ENCODE peak calls at places on chromosome 16, in nine cellular contexts. I, Z, W, X, F, V, G, O and B are unnamed samples.

GRCh38 chr16:31177136-31177535 is 2.8 kb upstream of the FUS start:
- DNase-seq in I (no peak), Z (no peak), W (peak), X (peak), F (no peak), V (peak), G (no peak), O (no peak), B (no peak)

GRCh38 chr16:525520-526180 is 1.9 kb upstream of the CAPN15 start:
- DNase-seq in I (no peak), Z (no peak), W (peak), X (peak), F (no peak), V (peak), G (no peak), O (no peak), B (no peak)

GRCh38 chr16:89481556-89481955 is 8.8 kb downstream of the ANKRD11 start:
- DNase-seq in I (no peak), Z (no peak), W (no peak), X (no peak), F (no peak), V (no peak), G (no peak), O (no peak), B (no peak)

GRCh38 chr16:81831722-81832126 is 52.6 kb downstream of the PLCG2 start:
- DNase-seq in I (peak), Z (no peak), W (no peak), X (peak), F (peak), V (no peak), G (peak), O (no peak), B (no peak)

GRCh38 chr16:90027611-90028010 is 8.4 kb upstream of the DBNDD1 start:
- DNase-seq in I (no peak), Z (no peak), W (no peak), X (no peak), F (no peak), V (no peak), G (no peak), O (no peak), B (no peak)

GRCh38 chr16:64952177-64952576 is 169.7 kb downstream of the CDH11 start:
- DNase-seq in I (no peak), Z (no peak), W (no peak), X (peak), F (no peak), V (no peak), G (no peak), O (no peak), B (no peak)

GRCh38 chr16:20359997-20360396 is 7.5 kb upstream of the UMOD start:
- DNase-seq in I (no peak), Z (peak), W (no peak), X (no peak), F (no peak), V (no peak), G (no peak), O (no peak), B (no peak)

GRCh38 chr16:24178496-24178895 is 77.6 kb upstream of the CACNG3 start:
- DNase-seq in I (no peak), Z (peak), W (no peak), X (no peak), F (no peak), V (no peak), G (no peak), O (no peak), B (no peak)

GRCh38 chr16:24689128-24689527 is 40.3 kb upstream of the TNRC6A start:
- DNase-seq in I (no peak), Z (peak), W (no peak), X (peak), F (no peak), V (peak), G (peak), O (no peak), B (no peak)

GRCh38 chr16:78097522-78097921 is 1.9 kb upstream of the WWOX start:
- DNase-seq in I (no peak), Z (no peak), W (no peak), X (no peak), F (no peak), V (peak), G (no peak), O (no peak), B (no peak)

GRCh38 chr16:65070831-65071230 is 51.0 kb downstream of the CDH11 start:
- DNase-seq in I (peak), Z (peak), W (peak), X (peak), F (no peak), V (peak), G (peak), O (no peak), B (no peak)

GRCh38 chr16:57699899-57700298 is 5.3 kb downstream of the DRC7 start:
- DNase-seq in I (no peak), Z (no peak), W (no peak), X (no peak), F (no peak), V (no peak), G (no peak), O (peak), B (no peak)

GRCh38 chr16:75038036-75038959 is 39.5 kb downstream of the ZNRF1 start:
- DNase-seq in I (no peak), Z (no peak), W (no peak), X (no peak), F (no peak), V (no peak), G (no peak), O (peak), B (no peak)

GRCh38 chr16:3173892-3174617 is 13.9 kb upstream of the OR1F1 start:
- DNase-seq in I (no peak), Z (peak), W (no peak), X (no peak), F (no peak), V (peak), G (no peak), O (no peak), B (no peak)

GRCh38 chr16:64773638-64774037 is 348.2 kb downstream of the CDH11 start:
- DNase-seq in I (no peak), Z (no peak), W (no peak), X (no peak), F (no peak), V (no peak), G (no peak), O (no peak), B (no peak)

GRCh38 chr16:87490091-87490798 is 2.6 kb downstream of the ZCCHC14 start:
- DNase-seq in I (no peak), Z (no peak), W (no peak), X (no peak), F (no peak), V (no peak), G (no peak), O (no peak), B (no peak)

GRCh38 chr16:50229149-50229726 is 37.1 kb upstream of the ADCY7 start:
- DNase-seq in I (no peak), Z (no peak), W (no peak), X (no peak), F (no peak), V (no peak), G (no peak), O (no peak), B (no peak)

GRCh38 chr16:88613911-88614817 is 24.2 kb upstream of the IL17C start:
- DNase-seq in I (no peak), Z (no peak), W (no peak), X (no peak), F (no peak), V (no peak), G (no peak), O (no peak), B (no peak)

GRCh38 chr16:12531937-12532336 is 271.8 kb downstream of the CPPED1 start:
- DNase-seq in I (no peak), Z (no peak), W (no peak), X (peak), F (no peak), V (peak), G (no peak), O (no peak), B (no peak)

GRCh38 chr16:80620656-80621605 is 80.1 kb downstream of the DYNLRB2 start:
- DNase-seq in I (no peak), Z (no peak), W (no peak), X (no peak), F (no peak), V (peak), G (no peak), O (no peak), B (no peak)

DNA sequence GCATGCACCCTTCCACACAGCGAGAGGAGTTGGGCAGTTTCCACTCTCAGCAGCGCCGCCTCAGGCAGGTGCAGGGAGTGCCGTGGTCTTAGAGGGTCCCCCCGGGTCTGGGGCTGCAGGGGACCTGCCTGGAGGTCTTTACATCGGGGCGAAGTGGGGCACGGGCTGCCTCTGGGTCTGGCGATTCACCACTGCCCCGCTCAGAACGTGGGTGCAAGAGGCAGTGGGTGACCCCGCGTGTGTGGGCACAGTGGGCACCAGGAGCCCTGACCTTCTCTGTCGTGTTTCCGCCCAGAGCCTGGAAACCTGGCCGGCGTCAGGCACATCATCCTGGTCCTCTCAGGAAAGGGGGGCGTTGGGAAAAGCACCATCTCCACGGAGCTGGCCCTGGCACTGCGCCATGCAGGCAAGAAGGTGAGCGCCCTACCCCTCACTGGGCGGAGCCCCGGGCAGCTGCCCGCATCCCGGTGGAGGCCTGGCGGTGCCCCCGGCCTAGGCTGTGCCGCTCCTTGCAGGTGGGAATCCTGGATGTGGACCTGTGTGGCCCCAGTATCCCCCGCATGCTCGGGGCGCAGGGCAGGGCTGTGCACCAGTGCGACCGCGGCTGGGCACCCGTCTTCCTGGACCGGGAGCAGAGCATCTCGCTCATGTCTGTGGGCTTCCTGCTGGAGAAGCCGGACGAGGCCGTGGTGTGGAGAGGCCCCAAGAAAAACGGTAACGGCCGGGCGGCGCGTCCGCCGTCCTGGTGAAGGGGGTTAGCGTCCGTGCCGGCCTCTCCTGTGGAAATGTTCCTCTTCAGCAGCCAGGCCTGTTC is 3.7 kb downstream of the NUBP2 start:
- DNase-seq in I (no peak), Z (no peak), W (no peak), X (no peak), F (no peak), V (no peak), G (no peak), O (peak), B (no peak)
- TF ChIP-seq CTCF in I (no peak), Z (no peak), W (no peak), X (no peak), F (no peak), V (no peak), G (no peak), O (no peak), B (no peak)

GRCh38 chr16:52581530-52581929 is 34.6 kb upstream of the TOX3 start:
- DNase-seq in I (no peak), Z (no peak), W (peak), X (no peak), F (no peak), V (no peak), G (no peak), O (no peak), B (no peak)
- TF ChIP-seq CTCF in I (no peak), Z (peak), W (peak), X (no peak), F (no peak), V (no peak), G (no peak), O (no peak), B (no peak)

DNA sequence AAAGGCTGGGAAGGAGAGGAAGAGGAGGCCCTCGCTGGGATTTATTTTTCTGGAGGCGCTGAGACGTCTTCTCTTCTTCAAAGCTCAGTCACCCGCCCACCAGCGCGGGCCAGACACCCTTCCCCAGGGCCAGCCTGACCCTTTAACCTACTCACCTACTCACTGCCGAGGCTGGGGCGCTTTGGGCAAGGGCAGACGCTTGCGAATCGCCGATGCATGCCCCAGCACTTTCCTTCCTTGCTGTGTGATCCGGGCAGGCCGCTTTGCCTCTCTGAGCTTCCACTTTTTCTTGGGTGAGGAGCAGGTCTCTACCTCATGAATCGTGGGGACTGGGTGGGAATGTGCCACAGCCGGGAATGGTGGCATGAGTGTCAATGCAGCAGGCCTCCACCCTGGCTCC is 25.1 kb downstream of the GSE1 start:
- DNase-seq in I (no peak), Z (no peak), W (no peak), X (no peak), F (no peak), V (no peak), G (no peak), O (no peak), B (no peak)
- TF ChIP-seq CTCF in I (no peak), Z (no peak), W (no peak), X (no peak), F (no peak), V (no peak), G (no peak), O (no peak), B (no peak)

GRCh38 chr16:19289805-19290490 is 4.4 kb downstream of the CLEC19A start:
- DNase-seq in I (no peak), Z (peak), W (no peak), X (no peak), F (no peak), V (no peak), G (no peak), O (no peak), B (no peak)
- TF ChIP-seq CTCF in I (no peak), Z (no peak), W (no peak), X (no peak), F (no peak), V (no peak), G (no peak), O (no peak), B (no peak)

DNA sequence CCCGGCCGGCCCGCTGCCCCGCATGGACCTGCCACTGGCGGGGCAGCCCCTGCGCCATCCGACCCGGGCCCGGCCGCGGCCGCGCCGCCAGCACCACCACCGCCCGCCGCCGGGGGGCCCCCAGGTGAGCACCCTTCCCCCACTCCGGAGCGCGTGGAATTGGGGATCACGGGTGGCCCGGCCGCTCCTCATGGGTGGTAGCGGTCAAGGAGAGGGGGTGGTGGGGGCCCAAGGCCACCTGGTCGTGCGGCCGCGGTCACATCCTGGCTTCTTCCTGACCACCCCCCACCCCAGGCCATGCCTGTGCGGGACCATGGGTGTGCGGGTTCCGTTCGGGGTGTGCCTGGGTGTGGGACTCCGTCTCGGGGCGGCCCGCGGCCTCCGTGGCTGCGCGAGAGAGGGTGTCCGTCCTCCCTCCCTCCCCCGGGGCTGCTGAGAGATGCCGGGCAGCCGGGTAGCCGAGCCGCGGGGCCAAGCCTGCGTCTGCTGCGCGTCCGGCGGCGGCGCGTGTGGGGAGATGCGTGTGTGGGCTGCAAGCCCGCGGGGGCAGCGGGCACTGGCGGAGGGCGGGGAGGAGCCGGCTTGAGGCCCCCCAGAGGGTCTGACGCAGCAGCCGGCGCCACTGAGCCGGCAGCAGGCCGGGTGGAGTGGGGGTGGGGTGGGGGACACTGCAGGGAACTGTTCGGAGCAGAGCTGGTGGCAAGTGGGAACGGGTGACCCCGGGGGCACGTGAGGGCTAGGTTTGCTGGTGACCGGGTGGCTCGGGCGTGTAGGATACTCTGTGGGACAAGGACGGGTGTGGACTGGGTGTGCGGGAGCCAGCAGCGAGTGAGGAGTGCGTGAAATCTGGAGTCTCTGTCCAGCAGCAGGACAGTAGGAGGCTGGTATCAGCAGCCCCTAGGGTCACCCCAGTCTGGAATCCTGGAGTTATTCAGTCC is 6.7 kb downstream of the ACD start:
- DNase-seq in I (no peak), Z (no peak), W (no peak), X (no peak), F (no peak), V (no peak), G (no peak), O (no peak), B (no peak)
- TF ChIP-seq CTCF in I (peak), Z (peak), W (peak), X (no peak), F (no peak), V (peak), G (no peak), O (no peak), B (no peak)

GRCh38 chr16:56305956-56306565 is 114.8 kb downstream of the GNAO1 start:
- DNase-seq in I (no peak), Z (no peak), W (no peak), X (no peak), F (no peak), V (no peak), G (no peak), O (no peak), B (no peak)

GRCh38 chr16:56301391-56301850 is 110.1 kb downstream of the GNAO1 start:
- DNase-seq in I (no peak), Z (no peak), W (no peak), X (peak), F (no peak), V (peak), G (no peak), O (no peak), B (no peak)

GRCh38 chr16:56302506-56302905 is 111.2 kb downstream of the GNAO1 start:
- DNase-seq in I (no peak), Z (no peak), W (no peak), X (no peak), F (no peak), V (no peak), G (no peak), O (no peak), B (no peak)

GRCh38 chr16:56303066-56303705 is 111.9 kb downstream of the GNAO1 start:
- DNase-seq in I (no peak), Z (no peak), W (no peak), X (no peak), F (no peak), V (no peak), G (no peak), O (no peak), B (no peak)

DNA sequence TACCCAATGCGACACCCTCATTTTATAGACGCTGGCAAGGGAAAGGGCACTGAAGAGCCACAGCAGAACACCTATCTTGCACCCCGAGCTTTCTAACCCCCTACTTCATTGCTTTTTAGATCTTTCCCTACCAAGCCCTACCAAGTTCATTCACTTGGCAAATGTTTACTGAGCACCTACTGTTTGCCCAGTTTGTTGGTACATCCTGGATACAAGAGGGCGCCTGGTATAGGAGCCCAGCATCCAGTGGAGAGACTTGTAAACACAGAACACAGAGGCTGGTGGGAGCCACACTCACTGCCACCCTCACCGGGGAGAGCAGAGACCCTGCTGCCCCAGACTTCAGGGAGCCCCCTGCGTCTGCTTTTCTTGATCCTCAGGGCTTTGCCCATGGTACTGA is 112.6 kb downstream of the GNAO1 start:
- DNase-seq in I (no peak), Z (no peak), W (no peak), X (no peak), F (no peak), V (no peak), G (no peak), O (no peak), B (no peak)
- TF ChIP-seq CTCF in I (no peak), Z (no peak), W (no peak), X (no peak), F (no peak), V (no peak), G (no peak), O (no peak), B (no peak)

GRCh38 chr16:54062361-54063346 is 223.9 kb downstream of the IRX3 start:
- DNase-seq in I (no peak), Z (no peak), W (no peak), X (no peak), F (no peak), V (no peak), G (no peak), O (no peak), B (no peak)
- TF ChIP-seq CTCF in I (no peak), Z (peak), W (no peak), X (no peak), F (no peak), V (peak), G (no peak), O (no peak), B (no peak)

DNA sequence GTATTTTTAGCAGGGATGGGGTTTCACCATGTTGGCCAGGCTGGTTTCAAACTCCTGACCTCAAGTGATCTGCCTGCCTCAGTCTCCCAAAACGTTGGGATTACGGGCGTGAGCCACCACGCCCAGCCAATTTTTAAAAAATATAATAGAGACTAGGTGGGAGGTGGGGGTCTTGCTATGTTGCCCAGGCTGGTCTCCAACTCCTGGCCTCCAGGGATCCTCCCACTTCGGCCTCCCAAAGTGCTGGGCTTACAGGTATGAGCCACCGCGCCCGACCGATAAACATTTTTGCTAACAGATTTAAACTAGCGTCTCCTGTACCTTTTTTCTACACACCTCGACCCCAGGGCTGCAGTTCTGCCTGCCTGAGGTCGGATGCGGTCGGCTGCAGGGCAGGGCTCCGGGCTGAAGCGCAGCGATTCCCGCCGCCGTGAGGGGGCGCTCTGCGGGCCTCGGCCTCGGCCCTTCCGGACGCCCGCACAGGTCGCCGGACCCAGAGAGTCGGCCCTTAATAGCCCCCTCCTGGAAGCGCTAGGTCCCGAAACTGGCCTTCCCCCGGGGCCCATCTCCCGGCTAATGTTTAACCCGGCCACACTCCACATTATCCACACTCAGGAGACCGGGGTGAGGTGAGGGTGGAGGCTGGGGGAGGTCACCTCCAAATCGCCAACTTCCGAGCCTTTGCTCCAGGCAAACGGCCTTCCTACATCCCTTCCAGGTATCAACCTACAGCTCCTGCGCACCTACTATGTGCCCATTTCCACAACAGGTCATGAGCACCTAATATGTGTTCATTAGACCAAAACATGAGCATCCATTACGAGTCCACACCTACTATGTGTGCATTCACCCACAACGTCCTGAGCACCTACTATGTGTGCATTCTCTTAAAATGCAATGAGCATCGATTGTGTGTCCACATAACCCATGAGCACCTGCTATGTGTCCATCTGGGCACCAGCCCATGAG is 2.0 kb upstream of the GLIS2 start:
- DNase-seq in I (no peak), Z (peak), W (no peak), X (no peak), F (no peak), V (no peak), G (no peak), O (no peak), B (no peak)
- TF ChIP-seq CTCF in I (peak), Z (peak), W (peak), X (peak), F (peak), V (peak), G (peak), O (no peak), B (no peak)

GRCh38 chr16:84048306-84048705 is 5.7 kb upstream of the SLC38A8 start:
- DNase-seq in I (no peak), Z (no peak), W (no peak), X (no peak), F (no peak), V (peak), G (no peak), O (no peak), B (no peak)
- TF ChIP-seq CTCF in I (no peak), Z (peak), W (peak), X (no peak), F (no peak), V (peak), G (no peak), O (no peak), B (no peak)